ENCODE peak calls at places on chromosomes 2 and 18, in eight cellular contexts. R, S, P, M, Y, A, Q and O are unnamed samples.

GRCh38 chr2:231126123-231126522 is 1.3 kb upstream of the HTR2B start:
- DNase-seq in R (no peak), S (no peak), P (no peak), M (no peak), Y (no peak), A (no peak), Q (no peak), O (no peak)

GRCh38 chr2:229920011-229920781 is 1.6 kb downstream of the TRIP12 start:
- DNase-seq in R (peak; percentile 54), S (no peak), P (peak; percentile 14), M (no peak), Y (no peak), A (no peak), Q (no peak), O (no peak)

GRCh38 chr2:227460079-227460485 is 11.9 kb upstream of the AGFG1 start:
- DNase-seq in R (no peak), S (no peak), P (peak; percentile 30), M (no peak), Y (no peak), A (no peak), Q (no peak), O (no peak)

GRCh38 chr2:40458271-40458794 is 6.4 kb upstream of the SLC8A1 start:
- DNase-seq in R (no peak), S (no peak), P (no peak), M (peak; percentile 51), Y (no peak), A (no peak), Q (no peak), O (no peak)

GRCh38 chr2:219663116-219663762 is 35.8 kb downstream of the SLC4A3 start:
- DNase-seq in R (peak; percentile 11), S (no peak), P (no peak), M (no peak), Y (no peak), A (no peak), Q (no peak), O (no peak)

GRCh38 chr2:238321467-238321866 is 1.1 kb downstream of the TRAF3IP1 start:
- DNase-seq in R (no peak), S (no peak), P (no peak), M (no peak), Y (no peak), A (peak; percentile 57), Q (no peak), O (no peak)

GRCh38 chr18:63078471-63078870 is 241.1 kb downstream of the BCL2 start:
- DNase-seq in R (no peak), S (no peak), P (no peak), M (no peak), Y (no peak), A (no peak), Q (no peak), O (no peak)

GRCh38 chr2:240930096-240930630 is 24.0 kb downstream of the CROCC2 start:
- DNase-seq in R (peak; percentile 19), S (peak; percentile 50), P (no peak), M (peak; percentile 19), Y (peak; percentile 61), A (peak; percentile 63), Q (no peak), O (no peak)

GRCh38 chr2:174597347-174598047 is at the start of gene WIPF1:
- DNase-seq in R (peak; percentile 91), S (no peak), P (peak; percentile 61), M (no peak), Y (no peak), A (no peak), Q (peak; percentile 90), O (no peak)

GRCh38 chr2:236825989-236826510 is 256.4 kb downstream of the ACKR3 start:
- DNase-seq in R (no peak), S (no peak), P (no peak), M (no peak), Y (peak; percentile 53), A (no peak), Q (no peak), O (no peak)

GRCh38 chr2:113977660-113978523 is 88.0 kb downstream of the ACTR3 start:
- DNase-seq in R (no peak), S (no peak), P (no peak), M (no peak), Y (no peak), A (no peak), Q (no peak), O (no peak)

GRCh38 chr2:9556121-9556869 is 665 bp upstream of the ADAM17 start:
- DNase-seq in R (no peak), S (no peak), P (no peak), M (no peak), Y (no peak), A (no peak), Q (no peak), O (peak; percentile 44)

GRCh38 chr2:224472827-224473226 is 70.9 kb upstream of the FAM124B start:
- DNase-seq in R (no peak), S (no peak), P (no peak), M (no peak), Y (no peak), A (no peak), Q (no peak), O (no peak)

GRCh38 chr2:197010200-197011020 is 83.9 kb upstream of the PGAP1 start:
- DNase-seq in R (no peak), S (no peak), P (no peak), M (no peak), Y (no peak), A (peak; percentile 68), Q (no peak), O (no peak)

GRCh38 chr18:46750626-46751025 is 6.2 kb downstream of the ST8SIA5 start:
- DNase-seq in R (no peak), S (peak; percentile 50), P (no peak), M (no peak), Y (no peak), A (no peak), Q (no peak), O (no peak)

GRCh38 chr18:74419761-74420160 is 37.3 kb downstream of the DIPK1C start:
- DNase-seq in R (no peak), S (no peak), P (no peak), M (no peak), Y (no peak), A (no peak), Q (no peak), O (no peak)

GRCh38 chr2:36387258-36387916 is 31.8 kb downstream of the CRIM1 start:
- DNase-seq in R (no peak), S (no peak), P (no peak), M (no peak), Y (no peak), A (no peak), Q (no peak), O (no peak)

GRCh38 chr18:32469190-32469611 is 1.5 kb downstream of the GAREM1 start:
- DNase-seq in R (peak; percentile 61), S (no peak), P (no peak), M (peak; percentile 59), Y (peak; percentile 76), A (peak; percentile 78), Q (peak; percentile 58), O (peak; percentile 10)

GRCh38 chr2:33552758-33553461 is 46.2 kb downstream of the FAM98A start:
- DNase-seq in R (no peak), S (no peak), P (no peak), M (no peak), Y (no peak), A (no peak), Q (no peak), O (no peak)

GRCh38 chr2:31327505-31327904 is 87.0 kb downstream of the XDH start:
- DNase-seq in R (no peak), S (no peak), P (no peak), M (no peak), Y (no peak), A (no peak), Q (no peak), O (no peak)

GRCh38 chr2:25339121-25339738 is 2.5 kb downstream of the DNMT3A start:
- DNase-seq in R (no peak), S (no peak), P (no peak), M (no peak), Y (peak; percentile 64), A (peak; percentile 72), Q (no peak), O (no peak)

GRCh38 chr2:158391876-158392275 is 64.7 kb downstream of the CCDC148 start:
- DNase-seq in R (no peak), S (no peak), P (no peak), M (no peak), Y (no peak), A (no peak), Q (no peak), O (no peak)

GRCh38 chr2:6820236-6820635 is 45.5 kb downstream of the CMPK2 start:
- DNase-seq in R (no peak), S (no peak), P (no peak), M (no peak), Y (no peak), A (no peak), Q (no peak), O (no peak)

GRCh38 chr2:230326453-230327417 is at the start of gene SP140L:
- DNase-seq in R (peak; percentile 91), S (peak; percentile 78), P (peak; percentile 71), M (peak; percentile 84), Y (peak; percentile 81), A (peak; percentile 88), Q (peak; percentile 78), O (no peak)

DNA sequence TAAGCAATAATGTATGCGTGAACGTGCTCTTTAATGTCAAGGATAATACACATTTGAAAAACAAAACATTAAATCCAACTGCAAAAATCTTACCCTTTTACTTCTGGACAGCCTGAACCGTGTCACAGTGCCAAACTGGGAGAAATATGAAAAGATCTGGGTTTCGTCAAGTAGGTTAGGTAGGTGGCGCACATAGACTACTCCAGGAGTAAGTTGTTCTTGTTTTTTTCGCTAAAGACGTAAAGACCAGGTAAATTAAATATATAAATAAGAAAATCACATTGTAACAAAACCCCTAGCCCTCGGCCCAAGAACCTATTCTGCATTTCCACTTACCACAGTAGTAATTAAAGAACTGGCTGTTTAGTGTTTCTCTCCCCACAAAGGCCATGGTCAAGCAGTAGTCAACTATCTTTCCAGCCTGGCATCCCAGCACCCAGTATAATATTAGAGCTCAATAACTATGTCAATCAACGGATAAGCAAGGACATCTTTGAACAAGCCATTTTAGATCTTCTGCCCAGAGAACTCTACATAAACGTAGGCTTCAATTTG is 1.1 kb downstream of the NIFK start:
- DNase-seq in R (no peak), S (no peak), P (no peak), M (no peak), Y (no peak), A (no peak), Q (peak; percentile 41), O (no peak)
- H3K27ac ChIP-seq in R (peak overlapping the region; percentile 78), S (peak overlapping the region; percentile 82), P (peak overlapping the region; percentile 84), M (peak overlapping the region; percentile 74), Y (peak overlapping the region; percentile 83), A (no peak overlapping the region), Q (peak overlapping the region; percentile 64), O (no peak overlapping the region)

GRCh38 chr18:13446581-13447470 is 228.3 kb downstream of the LDLRAD4 start:
- DNase-seq in R (no peak), S (no peak), P (no peak), M (no peak), Y (peak; percentile 63), A (no peak), Q (no peak), O (no peak)
- H3K27ac ChIP-seq in R (no peak overlapping the region), S (peak overlapping the region; percentile 47), P (no peak overlapping the region), M (no peak overlapping the region), Y (peak overlapping the region; percentile 60), A (no peak overlapping the region), Q (no peak overlapping the region), O (no peak overlapping the region)

GRCh38 chr2:218257390-218257981 is 3.3 kb upstream of the GPBAR1 start:
- DNase-seq in R (peak; percentile 70), S (no peak), P (peak; percentile 48), M (no peak), Y (peak; percentile 65), A (peak; percentile 67), Q (peak; percentile 86), O (no peak)
- H3K27ac ChIP-seq in R (peak overlapping the region; percentile 30), S (peak overlapping the region; percentile 47), P (peak overlapping the region; percentile 54), M (no peak overlapping the region), Y (no peak overlapping the region), A (no peak overlapping the region), Q (peak overlapping the region; percentile 61), O (no peak overlapping the region)

GRCh38 chr2:16107246-16107645 is 166.9 kb downstream of the MYCN start:
- DNase-seq in R (no peak), S (no peak), P (no peak), M (no peak), Y (no peak), A (no peak), Q (no peak), O (no peak)
- H3K27ac ChIP-seq in R (no peak overlapping the region), S (no peak overlapping the region), P (no peak overlapping the region), M (no peak overlapping the region), Y (no peak overlapping the region), A (no peak overlapping the region), Q (no peak overlapping the region), O (no peak overlapping the region)